ENCODE peak calls at places on chromosomes 5 and 9, in six cellular contexts. Q is AG04450, R is endothelial cell, O is pancreas, S is GM13976, T is mucosa of descending colon. I is an unnamed sample.

GRCh38 chr9:109101810-109102209 is 17.9 kb downstream of the TMEM245 start:
- DNase-seq in Q (no peak), R (no peak), O (peak; percentile 35), S (peak; percentile 27), T (no peak), I (peak; percentile 28)

GRCh38 chr9:79028101-79028500 is 543.7 kb upstream of the TLE4 start:
- DNase-seq in Q (no peak), R (no peak), O (no peak), S (no peak), T (no peak), I (no peak)

GRCh38 chr9:1331546-1331945 is 281.4 kb downstream of the DMRT2 start:
- DNase-seq in Q (no peak), R (no peak), O (no peak), S (no peak), T (no peak), I (no peak)

GRCh38 chr9:113476511-113476916 is 13.0 kb downstream of the RGS3 start:
- DNase-seq in Q (no peak), R (no peak), O (no peak), S (no peak), T (no peak), I (no peak)

GRCh38 chr9:2180171-2180570 is 165.0 kb downstream of the SMARCA2 start:
- DNase-seq in Q (no peak), R (no peak), O (no peak), S (no peak), T (no peak), I (no peak)

GRCh38 chr5:109191153-109191558 is 218.6 kb downstream of the PJA2 start:
- DNase-seq in Q (no peak), R (no peak), O (no peak), S (no peak), T (no peak), I (no peak)

GRCh38 chr5:56123531-56124243 is 109.4 kb downstream of the ANKRD55 start:
- DNase-seq in Q (peak; percentile 98), R (peak; percentile 38), O (peak; percentile 23), S (no peak), T (peak; percentile 27), I (no peak)

GRCh38 chr5:151151263-151151660 is 6.3 kb downstream of the ANXA6 start:
- DNase-seq in Q (no peak), R (no peak), O (no peak), S (no peak), T (no peak), I (no peak)

GRCh38 chr9:116924462-116925110 is 237.5 kb downstream of the TRIM32 start:
- DNase-seq in Q (no peak), R (no peak), O (no peak), S (no peak), T (no peak), I (no peak)

DNA sequence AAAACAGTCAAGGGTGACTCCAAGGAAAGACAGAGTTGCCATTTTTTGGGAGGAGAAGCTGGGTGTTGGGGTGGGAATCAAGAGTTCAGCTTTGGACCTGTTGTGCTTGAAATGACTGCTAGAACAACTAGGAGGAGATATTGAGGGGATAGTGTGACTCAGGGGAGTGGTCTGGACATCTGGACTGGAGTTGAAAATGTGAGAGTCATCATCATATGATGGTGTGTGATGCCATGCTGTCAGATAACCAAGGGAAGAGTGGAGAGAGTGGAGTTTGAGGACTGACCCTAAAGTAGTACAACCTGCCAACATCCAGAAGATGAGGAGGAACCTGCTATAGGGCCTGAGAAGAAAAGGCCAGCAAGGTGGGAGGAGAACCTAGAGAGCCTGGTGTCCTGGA is 199.7 kb downstream of the ARHGEF28 start:
- DNase-seq in Q (no peak), R (no peak), O (no peak), S (no peak), T (no peak), I (no peak)
- TF ChIP-seq CTCF in Q (no peak), R (no peak), O (no peak), S (no peak), T (no peak), I (no peak)

DNA sequence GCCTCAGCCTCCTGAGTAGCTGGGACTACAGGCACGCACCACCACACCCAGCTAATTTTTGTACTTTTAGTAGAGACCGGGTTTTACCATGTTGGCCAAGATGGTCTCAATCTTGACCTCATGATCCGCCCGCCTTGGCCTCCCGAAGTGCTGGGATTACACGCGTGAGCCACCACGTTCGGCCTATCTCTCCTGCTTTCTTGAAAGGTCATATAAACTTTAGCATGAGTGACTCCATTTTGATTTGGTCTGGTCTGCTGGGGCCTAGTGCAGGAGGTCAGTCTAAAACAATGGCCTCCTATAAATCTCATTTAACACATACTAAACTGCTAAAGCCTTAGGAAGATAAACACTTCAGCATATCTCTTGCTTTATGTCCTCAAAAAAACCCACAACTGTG is 50.6 kb upstream of the GLDC start:
- DNase-seq in Q (no peak), R (no peak), O (no peak), S (no peak), T (no peak), I (no peak)
- TF ChIP-seq CTCF in Q (no peak), R (no peak), O (no peak), S (no peak), T (no peak), I (no peak)

DNA sequence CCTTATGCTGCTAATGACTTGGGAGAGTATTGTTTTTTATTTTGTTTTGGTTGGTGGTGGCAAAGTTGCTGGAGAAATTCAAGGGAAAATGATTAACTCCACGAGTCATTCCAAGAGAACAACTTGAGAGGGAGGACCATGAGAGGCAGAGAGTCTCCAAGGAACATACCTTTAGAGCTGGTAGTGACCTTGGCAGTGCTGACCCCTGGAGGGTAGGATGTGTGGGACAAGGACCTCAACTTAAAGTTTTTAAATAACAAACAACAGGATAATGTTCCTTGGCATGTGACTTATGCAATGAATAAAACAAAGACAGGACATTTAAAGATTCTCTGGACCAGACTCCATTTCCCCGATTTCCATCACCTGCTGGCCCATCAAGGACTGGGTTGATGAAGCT is 139.7 kb downstream of the LRRC70 start:
- DNase-seq in Q (no peak), R (no peak), O (no peak), S (no peak), T (no peak), I (no peak)
- TF ChIP-seq CTCF in Q (peak; percentile 2), R (peak; percentile 21), O (no peak), S (no peak), T (no peak), I (no peak)

GRCh38 chr5:123261752-123262151 is 161.5 kb downstream of the CEP120 start:
- DNase-seq in Q (no peak), R (no peak), O (no peak), S (no peak), T (no peak), I (no peak)
- TF ChIP-seq CTCF in Q (no peak), R (no peak), O (no peak), S (no peak), T (no peak), I (no peak)

GRCh38 chr9:37921546-37922300 is 17.8 kb upstream of the SLC25A51 start:
- DNase-seq in Q (no peak), R (no peak), O (no peak), S (no peak), T (no peak), I (no peak)
- TF ChIP-seq CTCF in Q (no peak), R (no peak), O (no peak), S (no peak), T (no peak), I (no peak)

DNA sequence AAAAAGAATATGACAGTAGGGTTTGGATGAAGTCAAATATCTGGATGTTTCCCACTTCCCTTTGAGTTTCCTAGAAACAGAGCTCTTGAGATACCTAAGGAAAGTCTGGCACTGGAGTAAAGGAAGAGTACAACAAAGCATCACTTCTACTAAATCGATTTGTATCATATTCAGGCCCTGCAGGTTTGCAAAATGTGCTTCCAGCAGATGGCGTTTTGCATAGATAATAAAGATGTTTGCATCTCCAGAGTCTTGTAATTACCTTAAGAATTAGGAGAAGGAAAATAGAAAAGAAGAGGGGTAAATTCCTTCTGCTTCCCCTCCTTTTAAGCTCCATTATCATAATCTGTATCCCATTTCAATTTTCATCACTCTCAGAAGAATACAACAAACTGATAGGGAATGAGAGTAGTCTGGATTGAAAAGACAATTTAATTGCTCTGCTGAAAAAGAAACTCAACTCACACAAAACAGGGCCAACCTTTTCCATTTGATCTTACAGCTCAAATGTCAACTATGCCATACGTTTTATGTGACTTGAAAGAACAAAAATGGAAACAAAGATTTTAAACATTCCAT is 380.4 kb downstream of the PTPRD start:
- DNase-seq in Q (no peak), R (no peak), O (no peak), S (no peak), T (no peak), I (no peak)
- TF ChIP-seq CTCF in Q (peak; percentile 44), R (no peak), O (no peak), S (no peak), T (no peak), I (no peak)

DNA sequence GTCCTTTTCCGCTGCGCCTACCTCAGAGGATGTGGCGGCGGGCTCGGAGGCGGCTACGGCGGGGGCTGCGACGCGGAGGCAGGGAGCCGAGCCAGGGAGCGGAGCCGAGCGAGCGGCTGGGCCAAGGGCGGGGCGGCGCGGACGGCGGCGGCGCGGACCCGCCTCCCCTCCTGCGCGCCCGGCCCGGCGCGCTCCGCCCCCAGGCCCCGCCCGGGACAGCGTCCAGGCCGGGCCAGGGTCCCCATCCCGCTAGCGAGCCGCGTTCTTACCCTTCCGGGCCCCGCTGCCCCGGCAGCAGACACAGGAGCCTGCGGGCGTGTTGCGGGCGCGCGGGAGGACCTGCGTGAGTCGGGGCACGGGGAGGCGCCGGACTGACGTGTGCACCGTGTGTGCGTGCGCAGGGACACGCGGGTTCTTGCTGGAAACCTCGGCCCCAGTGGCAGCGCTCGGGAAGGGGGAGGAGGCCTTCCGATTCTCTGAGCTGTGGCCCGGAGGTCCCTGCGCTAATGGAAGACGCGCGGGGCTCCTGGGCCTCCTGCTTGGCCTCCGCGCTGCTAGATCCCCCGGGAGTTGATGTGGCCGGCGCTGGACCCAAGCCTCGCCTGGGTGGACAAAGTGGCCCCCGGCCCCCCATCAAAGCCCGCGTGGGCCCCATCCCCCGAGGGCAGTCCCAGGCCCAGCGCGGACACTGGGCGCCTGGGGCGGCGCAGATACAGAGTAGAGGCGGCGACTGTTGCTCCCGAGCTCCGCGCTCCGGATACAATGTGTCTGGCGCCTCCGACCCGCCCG is at the start of gene VDAC1:
- DNase-seq in Q (peak; percentile 59), R (peak; percentile 79), O (peak; percentile 71), S (peak; percentile 97), T (peak; percentile 86), I (peak; percentile 96)
- TF ChIP-seq CTCF in Q (no peak), R (no peak), O (no peak), S (no peak), T (no peak), I (no peak)

I was measured in GM10248.